ENCODE peak calls at places on chromosomes 6 and 20, in six cellular contexts. P is aorta; S is stimulated activated CD8-positive, alpha-beta memory T cell treated with anti-CD3 and anti-CD28 coated beads, Interleukin-12 subunit alpha, Interleukin-12 subunit beta, amount 100 ng/mL, for 4 hours; G is activated naive CD4-positive, alpha-beta T cell; N is effector memory CD8-positive, alpha-beta T cell; R is T-helper 1 cell. O is an unnamed sample.

GRCh38 chr6:169367507-169367906 is 113.9 kb upstream of the THBS2 start:
- DNase-seq in R (no peak), G (no peak), S (no peak), P (no peak), N (no peak), O (no peak)

GRCh38 chr6:108944707-108945685 is 96.8 kb downstream of the ARMC2 start:
- DNase-seq in N (no peak), R (no peak), S (no peak), P (no peak), G (no peak), O (no peak)

GRCh38 chr20:17925300-17925939 is 43.2 kb downstream of the SNX5 start:
- DNase-seq in G (no peak), N (no peak), P (no peak), S (no peak), R (no peak), O (no peak)

GRCh38 chr6:113909224-113909856 is 52.2 kb downstream of the MARCKS start:
- DNase-seq in P (no peak), G (no peak), N (peak), S (no peak), R (no peak), O (no peak)

GRCh38 chr6:96836579-96837137 is 619 bp downstream of the GPR63 start:
- DNase-seq in G (no peak), S (no peak), R (no peak), P (no peak), N (no peak), O (no peak)

GRCh38 chr6:14066782-14067406 is 50.7 kb upstream of the CD83 start:
- DNase-seq in P (no peak), R (no peak), G (no peak), N (peak), S (no peak), O (no peak)

GRCh38 chr6:85058806-85059205 is 294.4 kb upstream of the TBX18 start:
- DNase-seq in S (no peak), G (no peak), R (no peak), P (no peak), N (no peak), O (no peak)

GRCh38 chr6:72328775-72329174 is 293.1 kb upstream of the KCNQ5 start:
- DNase-seq in G (no peak), N (no peak), S (no peak), P (no peak), R (no peak), O (no peak)

GRCh38 chr6:29521006-29521680 is 33.4 kb upstream of the MAS1L start:
- DNase-seq in R (no peak), S (no peak), P (no peak), N (no peak), G (no peak), O (no peak)

GRCh38 chr6:64280569-64280968 is 645.0 kb downstream of the PHF3 start:
- DNase-seq in N (no peak), S (no peak), P (no peak), R (no peak), G (no peak), O (no peak)

GRCh38 chr20:47141941-47142781 is 214.3 kb downstream of the ZMYND8 start:
- DNase-seq in P (no peak), S (no peak), R (no peak), G (no peak), N (no peak), O (no peak)